ENCODE peak calls at places on chromosomes 1 and 21, in four cellular contexts. H is A549, J is HepG2, Q is K562. V is an unnamed sample.

GRCh38 chr1:224544276-224544675 is 71.8 kb upstream of the CNIH3 start:
- DNase-seq in H (no peak), J (no peak), Q (no peak), V (no peak)

GRCh38 chr1:215730600-215730999 is 163.5 kb downstream of the KCTD3 start:
- DNase-seq in H (no peak), Q (no peak), J (no peak), V (no peak)

GRCh38 chr1:48619529-48619928 is 147.5 kb upstream of the SPATA6 start:
- DNase-seq in J (no peak), Q (no peak), H (peak), V (peak)

GRCh38 chr1:116345830-116346229 is 27.2 kb upstream of the ATP1A1 start:
- DNase-seq in J (no peak), H (no peak), Q (no peak), V (no peak)

GRCh38 chr1:46673749-46674182 is 2.1 kb downstream of the TEX38 start:
- DNase-seq in Q (peak), J (no peak), H (peak), V (no peak)

GRCh38 chr1:9960705-9961562 is 17.7 kb downstream of the NMNAT1 start:
- DNase-seq in Q (no peak), H (no peak), J (no peak), V (peak)

GRCh38 chr21:38840456-38841129 is 34.9 kb downstream of the ETS2 start:
- DNase-seq in J (no peak), Q (no peak), H (no peak), V (no peak)

GRCh38 chr1:245645406-245645805 is 490.6 kb downstream of the KIF26B start:
- DNase-seq in H (no peak), Q (no peak), J (no peak), V (no peak)

GRCh38 chr1:6183520-6183989 is 3.4 kb upstream of the CHD5 start:
- DNase-seq in J (no peak), H (peak), Q (no peak), V (no peak)

DNA sequence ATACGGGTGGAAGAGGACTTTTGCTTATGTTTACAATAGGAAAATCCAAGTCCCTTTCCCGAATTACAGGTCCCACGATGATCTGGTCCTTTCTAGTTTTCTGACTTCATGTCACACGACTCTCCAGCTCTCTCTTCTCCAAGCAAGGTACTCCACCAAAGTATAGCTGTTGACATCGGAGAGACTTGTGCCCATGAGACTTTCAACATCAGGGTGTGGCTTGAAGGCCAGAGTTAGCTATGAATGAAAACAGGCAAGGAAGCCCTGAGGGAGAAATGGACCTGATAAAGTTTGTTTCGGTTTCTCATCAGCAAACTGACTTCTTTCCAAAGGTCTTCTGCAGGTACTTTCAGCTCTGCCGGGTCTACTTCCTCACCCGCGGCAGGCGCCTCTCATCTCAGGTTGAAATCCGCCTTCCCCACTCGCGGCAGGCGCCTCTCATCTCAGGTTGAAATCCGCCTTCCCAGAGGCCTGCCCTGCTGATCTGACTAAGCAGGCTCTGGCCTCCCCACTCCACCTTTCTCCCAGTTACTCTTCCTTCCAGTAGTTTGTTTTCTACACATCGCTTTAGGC is 2.1 kb upstream of the PER3 start:
- DNase-seq in H (no peak), J (no peak), Q (no peak), V (no peak)
- TF ChIP-seq PHF8 in H (no peak), J (no peak), Q (no peak), V (no peak)

GRCh38 chr1:151990856-151991198 is 2.8 kb downstream of the S100A10 start:
- DNase-seq in J (peak), H (peak), Q (no peak), V (no peak)
- TF ChIP-seq PHF8 in J (no peak), H (no peak), Q (no peak), V (no peak)

GRCh38 chr1:165828103-165828558 is 717 bp downstream of the UCK2 start:
- DNase-seq in Q (no peak), H (peak), J (peak), V (no peak)
- TF ChIP-seq PHF8 in Q (peak), H (no peak), J (peak), V (no peak)

GRCh38 chr1:197553281-197553680 is 222.0 kb downstream of the DENND1B start:
- DNase-seq in H (no peak), Q (no peak), J (no peak), V (no peak)
- TF ChIP-seq PHF8 in H (no peak), Q (no peak), J (no peak), V (no peak)

GRCh38 chr1:77282866-77283539 is 1.2 kb downstream of the AK5 start:
- DNase-seq in Q (no peak), H (no peak), J (no peak), V (peak)
- TF ChIP-seq PHF8 in Q (no peak), H (no peak), J (no peak), V (no peak)